ENCODE peak calls at places on chromosomes 3 and 15, in six cellular contexts. One of them, this sample, is unnamed.

GRCh38 chr3:158434412-158435038 is 136.5 kb upstream of the MLF1 start:
- DNase-seq in fibroblast of the aortic adventitia: peak; percentile 80
- DNase-seq in cardiac muscle cell: peak; percentile 79
- DNase-seq in coronary artery: no peak
- DNase-seq in Panc1: peak; percentile 63
- DNase-seq in mesothelial cell of epicardium: peak; percentile 43
- DNase-seq in this sample: no peak

GRCh38 chr3:15556512-15556911 is 35.0 kb upstream of the COLQ start:
- DNase-seq in fibroblast of the aortic adventitia: no peak
- DNase-seq in cardiac muscle cell: no peak
- DNase-seq in coronary artery: no peak
- DNase-seq in Panc1: no peak
- DNase-seq in mesothelial cell of epicardium: no peak
- DNase-seq in this sample: no peak

GRCh38 chr15:87200149-87200548 is 1056.4 kb downstream of the NTRK3 start:
- DNase-seq in fibroblast of the aortic adventitia: no peak
- DNase-seq in cardiac muscle cell: no peak
- DNase-seq in coronary artery: no peak
- DNase-seq in Panc1: no peak
- DNase-seq in mesothelial cell of epicardium: no peak
- DNase-seq in this sample: no peak

GRCh38 chr15:65305776-65306175 is 1.3 kb downstream of the RNU5B-1 start:
- DNase-seq in fibroblast of the aortic adventitia: no peak
- DNase-seq in cardiac muscle cell: no peak
- DNase-seq in coronary artery: no peak
- DNase-seq in Panc1: no peak
- DNase-seq in mesothelial cell of epicardium: no peak
- DNase-seq in this sample: peak; percentile 12

GRCh38 chr3:129345281-129345680 is 66.6 kb downstream of the HMCES start:
- DNase-seq in fibroblast of the aortic adventitia: no peak
- DNase-seq in cardiac muscle cell: no peak
- DNase-seq in coronary artery: no peak
- DNase-seq in Panc1: no peak
- DNase-seq in mesothelial cell of epicardium: no peak
- DNase-seq in this sample: no peak

GRCh38 chr15:90062023-90062728 is 40.1 kb downstream of the IDH2 start:
- DNase-seq in fibroblast of the aortic adventitia: no peak
- DNase-seq in cardiac muscle cell: peak; percentile 48
- DNase-seq in coronary artery: no peak
- DNase-seq in Panc1: no peak
- DNase-seq in mesothelial cell of epicardium: no peak
- DNase-seq in this sample: no peak

GRCh38 chr3:52978109-52978754 is 67.6 kb downstream of the SFMBT1 start:
- DNase-seq in fibroblast of the aortic adventitia: no peak
- DNase-seq in cardiac muscle cell: no peak
- DNase-seq in coronary artery: no peak
- DNase-seq in Panc1: no peak
- DNase-seq in mesothelial cell of epicardium: no peak
- DNase-seq in this sample: no peak

GRCh38 chr3:81602781-81603180 is 158.7 kb downstream of the GBE1 start:
- DNase-seq in fibroblast of the aortic adventitia: peak; percentile 51
- DNase-seq in cardiac muscle cell: no peak
- DNase-seq in coronary artery: no peak
- DNase-seq in Panc1: no peak
- DNase-seq in mesothelial cell of epicardium: no peak
- DNase-seq in this sample: no peak

GRCh38 chr3:51568041-51568440 is 29.5 kb downstream of the RAD54L2 start:
- DNase-seq in fibroblast of the aortic adventitia: no peak
- DNase-seq in cardiac muscle cell: no peak
- DNase-seq in coronary artery: no peak
- DNase-seq in Panc1: no peak
- DNase-seq in mesothelial cell of epicardium: no peak
- DNase-seq in this sample: no peak

GRCh38 chr3:194782767-194783404 is 97.2 kb downstream of the FAM43A start:
- DNase-seq in fibroblast of the aortic adventitia: peak; percentile 52
- DNase-seq in cardiac muscle cell: no peak
- DNase-seq in coronary artery: no peak
- DNase-seq in Panc1: no peak
- DNase-seq in mesothelial cell of epicardium: peak; percentile 22
- DNase-seq in this sample: no peak

GRCh38 chr3:73490453-73491311 is 134.1 kb downstream of the PDZRN3 start:
- DNase-seq in fibroblast of the aortic adventitia: peak; percentile 76
- DNase-seq in cardiac muscle cell: peak; percentile 90
- DNase-seq in coronary artery: no peak
- DNase-seq in Panc1: no peak
- DNase-seq in mesothelial cell of epicardium: no peak
- DNase-seq in this sample: no peak

GRCh38 chr15:77696006-77696631 is 63.4 kb upstream of the LINGO1 start:
- DNase-seq in fibroblast of the aortic adventitia: no peak
- DNase-seq in cardiac muscle cell: no peak
- DNase-seq in coronary artery: no peak
- DNase-seq in Panc1: no peak
- DNase-seq in mesothelial cell of epicardium: no peak
- DNase-seq in this sample: no peak

GRCh38 chr3:5126586-5126985 is 4.5 kb downstream of the ARL8B start:
- DNase-seq in fibroblast of the aortic adventitia: peak; percentile 51
- DNase-seq in cardiac muscle cell: no peak
- DNase-seq in coronary artery: no peak
- DNase-seq in Panc1: no peak
- DNase-seq in mesothelial cell of epicardium: no peak
- DNase-seq in this sample: no peak

GRCh38 chr3:123272547-123272946 is 70.8 kb downstream of the SEC22A start:
- DNase-seq in fibroblast of the aortic adventitia: peak; percentile 45
- DNase-seq in cardiac muscle cell: no peak
- DNase-seq in coronary artery: no peak
- DNase-seq in Panc1: no peak
- DNase-seq in mesothelial cell of epicardium: no peak
- DNase-seq in this sample: no peak

GRCh38 chr15:48592221-48592731 is 53.2 kb downstream of the FBN1 start:
- DNase-seq in fibroblast of the aortic adventitia: peak; percentile 99
- DNase-seq in cardiac muscle cell: no peak
- DNase-seq in coronary artery: no peak
- DNase-seq in Panc1: no peak
- DNase-seq in mesothelial cell of epicardium: no peak
- DNase-seq in this sample: no peak

GRCh38 chr3:10278501-10278900 is 14.2 kb downstream of the GHRL start:
- DNase-seq in fibroblast of the aortic adventitia: no peak
- DNase-seq in cardiac muscle cell: no peak
- DNase-seq in coronary artery: no peak
- DNase-seq in Panc1: no peak
- DNase-seq in mesothelial cell of epicardium: no peak
- DNase-seq in this sample: no peak

GRCh38 chr3:52423214-52423613 is 21.7 kb downstream of the SEMA3G start:
- DNase-seq in fibroblast of the aortic adventitia: no peak
- DNase-seq in cardiac muscle cell: no peak
- DNase-seq in coronary artery: no peak
- DNase-seq in Panc1: no peak
- DNase-seq in mesothelial cell of epicardium: no peak
- DNase-seq in this sample: peak; percentile 15

GRCh38 chr15:74489518-74490338 is 28.8 kb upstream of the UBL7 start:
- DNase-seq in fibroblast of the aortic adventitia: peak; percentile 51
- DNase-seq in cardiac muscle cell: peak; percentile 66
- DNase-seq in coronary artery: no peak
- DNase-seq in Panc1: peak; percentile 54
- DNase-seq in mesothelial cell of epicardium: peak; percentile 71
- DNase-seq in this sample: no peak

GRCh38 chr3:108487439-108487838 is 23.0 kb downstream of the MYH15 start:
- DNase-seq in fibroblast of the aortic adventitia: no peak
- DNase-seq in cardiac muscle cell: no peak
- DNase-seq in coronary artery: no peak
- DNase-seq in Panc1: no peak
- DNase-seq in mesothelial cell of epicardium: no peak
- DNase-seq in this sample: no peak

GRCh38 chr15:89936051-89936792 is 23.5 kb upstream of the ARPIN start:
- DNase-seq in fibroblast of the aortic adventitia: no peak
- DNase-seq in cardiac muscle cell: no peak
- DNase-seq in coronary artery: no peak
- DNase-seq in Panc1: no peak
- DNase-seq in mesothelial cell of epicardium: no peak
- DNase-seq in this sample: no peak

GRCh38 chr15:73392025-73392424 is 23.3 kb upstream of the HCN4 start:
- DNase-seq in fibroblast of the aortic adventitia: no peak
- DNase-seq in cardiac muscle cell: no peak
- DNase-seq in coronary artery: no peak
- DNase-seq in Panc1: no peak
- DNase-seq in mesothelial cell of epicardium: no peak
- DNase-seq in this sample: no peak

GRCh38 chr15:31392761-31393401 is 66.2 kb downstream of the KLF13 start:
- DNase-seq in fibroblast of the aortic adventitia: no peak
- DNase-seq in cardiac muscle cell: peak; percentile 48
- DNase-seq in coronary artery: no peak
- DNase-seq in Panc1: no peak
- DNase-seq in mesothelial cell of epicardium: no peak
- DNase-seq in this sample: no peak

GRCh38 chr3:187490366-187490765 is 122.2 kb downstream of the RTP4 start:
- DNase-seq in fibroblast of the aortic adventitia: no peak
- DNase-seq in cardiac muscle cell: no peak
- DNase-seq in coronary artery: no peak
- DNase-seq in Panc1: no peak
- DNase-seq in mesothelial cell of epicardium: no peak
- DNase-seq in this sample: no peak

GRCh38 chr3:193827831-193828230 is 234.8 kb downstream of the OPA1 start:
- DNase-seq in fibroblast of the aortic adventitia: no peak
- DNase-seq in cardiac muscle cell: no peak
- DNase-seq in coronary artery: peak; percentile 4
- DNase-seq in Panc1: no peak
- DNase-seq in mesothelial cell of epicardium: no peak
- DNase-seq in this sample: no peak

GRCh38 chr15:52805351-52806283 is 15.5 kb upstream of the ONECUT1 start:
- DNase-seq in fibroblast of the aortic adventitia: no peak
- DNase-seq in cardiac muscle cell: no peak
- DNase-seq in coronary artery: no peak
- DNase-seq in Panc1: no peak
- DNase-seq in mesothelial cell of epicardium: no peak
- DNase-seq in this sample: no peak

GRCh38 chr3:195197764-195198423 is 73.1 kb downstream of the XXYLT1 start:
- DNase-seq in fibroblast of the aortic adventitia: peak; percentile 20
- DNase-seq in cardiac muscle cell: no peak
- DNase-seq in coronary artery: no peak
- DNase-seq in Panc1: no peak
- DNase-seq in mesothelial cell of epicardium: no peak
- DNase-seq in this sample: no peak

GRCh38 chr3:168093790-168094189 is 1.9 kb downstream of the GOLIM4 start:
- DNase-seq in fibroblast of the aortic adventitia: no peak
- DNase-seq in cardiac muscle cell: no peak
- DNase-seq in coronary artery: no peak
- DNase-seq in Panc1: no peak
- DNase-seq in mesothelial cell of epicardium: no peak
- DNase-seq in this sample: no peak

GRCh38 chr3:168095611-168096209 is at the start of gene GOLIM4:
- DNase-seq in fibroblast of the aortic adventitia: peak; percentile 96
- DNase-seq in cardiac muscle cell: peak; percentile 98
- DNase-seq in coronary artery: peak; percentile 98
- DNase-seq in Panc1: peak; percentile 76
- DNase-seq in mesothelial cell of epicardium: peak; percentile 91
- DNase-seq in this sample: peak; percentile 100

GRCh38 chr3:168094580-168094876 is 1.2 kb downstream of the GOLIM4 start:
- DNase-seq in fibroblast of the aortic adventitia: peak; percentile 62
- DNase-seq in cardiac muscle cell: peak; percentile 69
- DNase-seq in coronary artery: peak; percentile 81
- DNase-seq in Panc1: no peak
- DNase-seq in mesothelial cell of epicardium: no peak
- DNase-seq in this sample: peak; percentile 81

GRCh38 chr3:168096210-168096795 is 579 bp upstream of the GOLIM4 start:
- DNase-seq in fibroblast of the aortic adventitia: peak; percentile 91
- DNase-seq in cardiac muscle cell: peak; percentile 86
- DNase-seq in coronary artery: no peak
- DNase-seq in Panc1: peak; percentile 80
- DNase-seq in mesothelial cell of epicardium: peak; percentile 73
- DNase-seq in this sample: peak; percentile 82

GRCh38 chr3:168094877-168095610 is 680 bp downstream of the GOLIM4 start:
- DNase-seq in fibroblast of the aortic adventitia: peak; percentile 58
- DNase-seq in cardiac muscle cell: peak; percentile 71
- DNase-seq in coronary artery: peak; percentile 80
- DNase-seq in Panc1: peak; percentile 28
- DNase-seq in mesothelial cell of epicardium: peak; percentile 82
- DNase-seq in this sample: peak; percentile 91
- TF ChIP-seq CTCF in fibroblast of the aortic adventitia: peak; percentile 52
- TF ChIP-seq CTCF in cardiac muscle cell: peak; percentile 25
- TF ChIP-seq CTCF in coronary artery: no peak
- TF ChIP-seq CTCF in Panc1: no peak
- TF ChIP-seq CTCF in mesothelial cell of epicardium: no peak
- TF ChIP-seq CTCF in this sample: peak; percentile 62

GRCh38 chr3:13353936-13354542 is 66.1 kb downstream of the NUP210 start:
- DNase-seq in fibroblast of the aortic adventitia: no peak
- DNase-seq in cardiac muscle cell: peak; percentile 3
- DNase-seq in coronary artery: no peak
- DNase-seq in Panc1: no peak
- DNase-seq in mesothelial cell of epicardium: no peak
- DNase-seq in this sample: no peak
- TF ChIP-seq CTCF in fibroblast of the aortic adventitia: peak; percentile 1
- TF ChIP-seq CTCF in cardiac muscle cell: peak; percentile 43
- TF ChIP-seq CTCF in coronary artery: no peak
- TF ChIP-seq CTCF in Panc1: no peak
- TF ChIP-seq CTCF in mesothelial cell of epicardium: no peak
- TF ChIP-seq CTCF in this sample: peak; percentile 66

DNA sequence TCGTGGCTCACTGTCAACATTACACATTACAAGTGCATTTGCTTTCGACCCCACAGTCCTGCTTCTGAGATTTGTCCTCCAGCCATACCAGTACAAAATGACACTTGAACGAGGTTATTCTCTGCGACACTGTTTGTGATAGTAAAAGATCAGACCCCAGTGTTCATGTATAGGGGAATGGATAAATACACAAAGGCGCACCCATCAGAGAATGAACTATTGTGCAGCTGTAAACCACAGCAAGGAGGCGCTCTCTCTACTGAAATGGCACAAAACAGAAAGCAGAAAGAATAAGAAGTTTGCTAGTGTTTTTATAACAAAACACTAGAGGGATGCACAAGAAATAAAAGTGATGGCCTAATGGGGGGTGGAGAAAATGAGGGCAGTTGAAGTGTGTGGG is 4.9 kb upstream of the CHSY1 start:
- DNase-seq in fibroblast of the aortic adventitia: no peak
- DNase-seq in cardiac muscle cell: no peak
- DNase-seq in coronary artery: no peak
- DNase-seq in Panc1: no peak
- DNase-seq in mesothelial cell of epicardium: no peak
- DNase-seq in this sample: no peak
- TF ChIP-seq CTCF in fibroblast of the aortic adventitia: peak; percentile 33
- TF ChIP-seq CTCF in cardiac muscle cell: peak; percentile 27
- TF ChIP-seq CTCF in coronary artery: no peak
- TF ChIP-seq CTCF in Panc1: peak; percentile 62
- TF ChIP-seq CTCF in mesothelial cell of epicardium: no peak
- TF ChIP-seq CTCF in this sample: peak; percentile 64

GRCh38 chr3:143764840-143765239 is 83.4 kb downstream of the SLC9A9 start:
- DNase-seq in fibroblast of the aortic adventitia: no peak
- DNase-seq in cardiac muscle cell: no peak
- DNase-seq in coronary artery: no peak
- DNase-seq in Panc1: no peak
- DNase-seq in mesothelial cell of epicardium: no peak
- DNase-seq in this sample: no peak

GRCh38 chr3:143769663-143770062 is 78.6 kb downstream of the SLC9A9 start:
- DNase-seq in fibroblast of the aortic adventitia: peak; percentile 92
- DNase-seq in cardiac muscle cell: no peak
- DNase-seq in coronary artery: no peak
- DNase-seq in Panc1: no peak
- DNase-seq in mesothelial cell of epicardium: no peak
- DNase-seq in this sample: no peak

GRCh38 chr3:143757691-143758090 is 90.6 kb downstream of the SLC9A9 start:
- DNase-seq in fibroblast of the aortic adventitia: no peak
- DNase-seq in cardiac muscle cell: no peak
- DNase-seq in coronary artery: no peak
- DNase-seq in Panc1: no peak
- DNase-seq in mesothelial cell of epicardium: no peak
- DNase-seq in this sample: no peak

GRCh38 chr3:143763568-143764162 is 84.6 kb downstream of the SLC9A9 start:
- DNase-seq in fibroblast of the aortic adventitia: peak; percentile 60
- DNase-seq in cardiac muscle cell: no peak
- DNase-seq in coronary artery: no peak
- DNase-seq in Panc1: no peak
- DNase-seq in mesothelial cell of epicardium: no peak
- DNase-seq in this sample: no peak
- TF ChIP-seq CTCF in fibroblast of the aortic adventitia: peak; percentile 53
- TF ChIP-seq CTCF in cardiac muscle cell: peak; percentile 52
- TF ChIP-seq CTCF in coronary artery: no peak
- TF ChIP-seq CTCF in Panc1: peak; percentile 37
- TF ChIP-seq CTCF in mesothelial cell of epicardium: no peak
- TF ChIP-seq CTCF in this sample: peak; percentile 85

This sample was measured in chondrocyte.